ENCODE peak calls at places on chromosome 4, in eight cellular contexts. One of them, this sample, is unnamed.

GRCh38 chr4:145153181-145153903 is 27.0 kb downstream of the OTUD4 start:
- DNase-seq in CD8-positive, alpha-beta memory T cell: no peak
- DNase-seq in lower lobe of right lung: no peak
- DNase-seq in NCI-H510A treated with DMSO at 0.1 percent for 48 hours: no peak
- DNase-seq in stimulated activated CD8-positive, alpha-beta memory T cell treated with anti-CD3 and anti-CD28 coated beads, Interleukin-7, amount 100 ng/mL, for 24 hours: no peak
- DNase-seq in NCI-H1105: no peak
- DNase-seq in CD8-positive, alpha-beta T cell: no peak
- DNase-seq in activated CD4-positive, alpha-beta T cell treated with anti-CD3 and anti-CD28 coated beads, Interleukin-2, amount 10 ng/mL, durations not matched to agents 7 days and 5 days: no peak
- DNase-seq in this sample: no peak

GRCh38 chr4:74822603-74823002 is 28.3 kb upstream of the BTC start:
- DNase-seq in lower lobe of right lung: no peak
- DNase-seq in CD8-positive, alpha-beta T cell: no peak
- DNase-seq in NCI-H510A treated with DMSO at 0.1 percent for 48 hours: peak
- DNase-seq in activated CD4-positive, alpha-beta T cell treated with anti-CD3 and anti-CD28 coated beads, Interleukin-2, amount 10 ng/mL, durations not matched to agents 7 days and 5 days: no peak
- DNase-seq in CD8-positive, alpha-beta memory T cell: no peak
- DNase-seq in NCI-H1105: no peak
- DNase-seq in stimulated activated CD8-positive, alpha-beta memory T cell treated with anti-CD3 and anti-CD28 coated beads, Interleukin-7, amount 100 ng/mL, for 24 hours: no peak
- DNase-seq in this sample: no peak

GRCh38 chr4:176875441-176875930 is 82.8 kb upstream of the VEGFC start:
- DNase-seq in NCI-H1105: no peak
- DNase-seq in stimulated activated CD8-positive, alpha-beta memory T cell treated with anti-CD3 and anti-CD28 coated beads, Interleukin-7, amount 100 ng/mL, for 24 hours: no peak
- DNase-seq in activated CD4-positive, alpha-beta T cell treated with anti-CD3 and anti-CD28 coated beads, Interleukin-2, amount 10 ng/mL, durations not matched to agents 7 days and 5 days: no peak
- DNase-seq in NCI-H510A treated with DMSO at 0.1 percent for 48 hours: no peak
- DNase-seq in lower lobe of right lung: no peak
- DNase-seq in CD8-positive, alpha-beta T cell: no peak
- DNase-seq in CD8-positive, alpha-beta memory T cell: no peak
- DNase-seq in this sample: no peak

GRCh38 chr4:161629694-161630441 is 533.9 kb downstream of the FSTL5 start:
- DNase-seq in NCI-H510A treated with DMSO at 0.1 percent for 48 hours: no peak
- DNase-seq in CD8-positive, alpha-beta T cell: no peak
- DNase-seq in activated CD4-positive, alpha-beta T cell treated with anti-CD3 and anti-CD28 coated beads, Interleukin-2, amount 10 ng/mL, durations not matched to agents 7 days and 5 days: no peak
- DNase-seq in CD8-positive, alpha-beta memory T cell: no peak
- DNase-seq in lower lobe of right lung: no peak
- DNase-seq in NCI-H1105: no peak
- DNase-seq in stimulated activated CD8-positive, alpha-beta memory T cell treated with anti-CD3 and anti-CD28 coated beads, Interleukin-7, amount 100 ng/mL, for 24 hours: no peak
- DNase-seq in this sample: no peak

GRCh38 chr4:176259330-176260090 is 9.5 kb downstream of the ASB5 start:
- DNase-seq in NCI-H1105: no peak
- DNase-seq in CD8-positive, alpha-beta T cell: no peak
- DNase-seq in stimulated activated CD8-positive, alpha-beta memory T cell treated with anti-CD3 and anti-CD28 coated beads, Interleukin-7, amount 100 ng/mL, for 24 hours: no peak
- DNase-seq in lower lobe of right lung: no peak
- DNase-seq in activated CD4-positive, alpha-beta T cell treated with anti-CD3 and anti-CD28 coated beads, Interleukin-2, amount 10 ng/mL, durations not matched to agents 7 days and 5 days: no peak
- DNase-seq in NCI-H510A treated with DMSO at 0.1 percent for 48 hours: no peak
- DNase-seq in CD8-positive, alpha-beta memory T cell: no peak
- DNase-seq in this sample: no peak

GRCh38 chr4:159292137-159292896 is 189.4 kb downstream of the RAPGEF2 start:
- DNase-seq in NCI-H510A treated with DMSO at 0.1 percent for 48 hours: no peak
- DNase-seq in lower lobe of right lung: no peak
- DNase-seq in stimulated activated CD8-positive, alpha-beta memory T cell treated with anti-CD3 and anti-CD28 coated beads, Interleukin-7, amount 100 ng/mL, for 24 hours: no peak
- DNase-seq in NCI-H1105: no peak
- DNase-seq in CD8-positive, alpha-beta T cell: no peak
- DNase-seq in CD8-positive, alpha-beta memory T cell: no peak
- DNase-seq in activated CD4-positive, alpha-beta T cell treated with anti-CD3 and anti-CD28 coated beads, Interleukin-2, amount 10 ng/mL, durations not matched to agents 7 days and 5 days: no peak
- DNase-seq in this sample: no peak

GRCh38 chr4:167715176-167715575 is 377.2 kb upstream of the ANXA10 start:
- DNase-seq in CD8-positive, alpha-beta memory T cell: no peak
- DNase-seq in lower lobe of right lung: no peak
- DNase-seq in NCI-H1105: no peak
- DNase-seq in activated CD4-positive, alpha-beta T cell treated with anti-CD3 and anti-CD28 coated beads, Interleukin-2, amount 10 ng/mL, durations not matched to agents 7 days and 5 days: no peak
- DNase-seq in CD8-positive, alpha-beta T cell: no peak
- DNase-seq in NCI-H510A treated with DMSO at 0.1 percent for 48 hours: no peak
- DNase-seq in stimulated activated CD8-positive, alpha-beta memory T cell treated with anti-CD3 and anti-CD28 coated beads, Interleukin-7, amount 100 ng/mL, for 24 hours: no peak
- DNase-seq in this sample: no peak

GRCh38 chr4:3491681-3492405 is 28.7 kb downstream of the DOK7 start:
- DNase-seq in NCI-H1105: no peak
- DNase-seq in lower lobe of right lung: no peak
- DNase-seq in stimulated activated CD8-positive, alpha-beta memory T cell treated with anti-CD3 and anti-CD28 coated beads, Interleukin-7, amount 100 ng/mL, for 24 hours: no peak
- DNase-seq in CD8-positive, alpha-beta T cell: no peak
- DNase-seq in NCI-H510A treated with DMSO at 0.1 percent for 48 hours: no peak
- DNase-seq in activated CD4-positive, alpha-beta T cell treated with anti-CD3 and anti-CD28 coated beads, Interleukin-2, amount 10 ng/mL, durations not matched to agents 7 days and 5 days: no peak
- DNase-seq in CD8-positive, alpha-beta memory T cell: no peak
- DNase-seq in this sample: no peak

GRCh38 chr4:73752424-73752823 is 12.1 kb downstream of the CXCL8 start:
- DNase-seq in NCI-H1105: no peak
- DNase-seq in stimulated activated CD8-positive, alpha-beta memory T cell treated with anti-CD3 and anti-CD28 coated beads, Interleukin-7, amount 100 ng/mL, for 24 hours: no peak
- DNase-seq in activated CD4-positive, alpha-beta T cell treated with anti-CD3 and anti-CD28 coated beads, Interleukin-2, amount 10 ng/mL, durations not matched to agents 7 days and 5 days: no peak
- DNase-seq in NCI-H510A treated with DMSO at 0.1 percent for 48 hours: no peak
- DNase-seq in lower lobe of right lung: no peak
- DNase-seq in CD8-positive, alpha-beta memory T cell: no peak
- DNase-seq in CD8-positive, alpha-beta T cell: no peak
- DNase-seq in this sample: no peak